ENCODE peak calls at places on chromosomes 6 and 20, in six cellular contexts. T, M, P, B, S and C are unnamed samples.

GRCh38 chr6:130933712-130934200 is 106.5 kb downstream of the SMLR1 start:
- DNase-seq in P (no peak), S (no peak), M (no peak), B (no peak), T (no peak), C (no peak)

GRCh38 chr6:40585661-40586269 is 1.4 kb downstream of the LRFN2 start:
- DNase-seq in P (no peak), T (no peak), B (no peak), M (peak; percentile 27), S (no peak), C (no peak)

GRCh38 chr6:48290595-48290994 is 179.6 kb upstream of the PTCHD4 start:
- DNase-seq in T (no peak), M (no peak), P (no peak), S (no peak), B (no peak), C (no peak)

GRCh38 chr6:22838346-22838745 is 269.0 kb downstream of the HDGFL1 start:
- DNase-seq in S (no peak), T (no peak), M (no peak), B (no peak), P (no peak), C (no peak)

GRCh38 chr20:2736441-2736840 is 43.9 kb downstream of the EBF4 start:
- DNase-seq in P (no peak), S (no peak), M (no peak), T (no peak), B (no peak), C (no peak)

GRCh38 chr6:15265787-15266186 is 19.9 kb downstream of the JARID2 start:
- DNase-seq in B (no peak), M (no peak), S (no peak), T (no peak), P (no peak), C (no peak)

GRCh38 chr6:3822747-3823445 is 26.3 kb upstream of the FAM50B start:
- DNase-seq in P (no peak), S (no peak), M (no peak), T (no peak), B (no peak), C (no peak)

GRCh38 chr6:11700118-11700718 is 78.4 kb downstream of the ADTRP start:
- DNase-seq in M (peak; percentile 32), B (peak; percentile 49), T (peak; percentile 75), P (no peak), S (no peak), C (peak; percentile 39)

GRCh38 chr20:3323398-3323797 is 84.1 kb downstream of the DNAAF9 start:
- DNase-seq in M (no peak), P (no peak), B (peak; percentile 28), T (peak; percentile 48), S (no peak), C (no peak)

GRCh38 chr6:55825402-55826051 is 49.9 kb downstream of the BMP5 start:
- DNase-seq in M (no peak), T (no peak), P (no peak), S (no peak), B (peak; percentile 48), C (no peak)

GRCh38 chr20:17866234-17867001 is 102.2 kb downstream of the SNX5 start:
- DNase-seq in P (no peak), S (no peak), M (no peak), T (no peak), B (no peak), C (no peak)

GRCh38 chr6:41512146-41512701 is 34.0 kb upstream of the FOXP4 start:
- DNase-seq in B (no peak), S (no peak), P (no peak), T (no peak), M (no peak), C (no peak)

GRCh38 chr6:95280690-95281273 is 296.6 kb upstream of the MANEA start:
- DNase-seq in S (no peak), T (peak; percentile 28), M (peak; percentile 8), B (no peak), P (no peak), C (peak; percentile 4)

GRCh38 chr20:4726710-4727391 is 5.1 kb downstream of the PRND start:
- DNase-seq in B (peak; percentile 58), T (no peak), S (no peak), M (no peak), P (no peak), C (no peak)

GRCh38 chr6:109237082-109237985 is 142.0 kb downstream of the CEP57L1 start:
- DNase-seq in M (no peak), P (no peak), S (no peak), T (peak; percentile 84), B (peak; percentile 74), C (no peak)

GRCh38 chr20:20207291-20207690 is 155.0 kb downstream of the CFAP61 start:
- DNase-seq in P (no peak), B (peak; percentile 20), S (no peak), T (no peak), M (no peak), C (no peak)